ENCODE peak calls at places on chromosome 10, in five cellular contexts. Y, X, C, J and G are unnamed samples.

GRCh38 chr10:43203491-43204393 is 63.1 kb downstream of the RASGEF1A start:
- DNase-seq in X (peak), J (peak), Y (peak), C (peak), G (no peak)

GRCh38 chr10:124949543-124949942 is 7.6 kb downstream of the ZRANB1 start:
- DNase-seq in Y (no peak), C (peak), J (no peak), X (no peak), G (no peak)

GRCh38 chr10:125700355-125700911 is 17.5 kb upstream of the TEX36 start:
- DNase-seq in C (peak), Y (no peak), X (no peak), J (no peak), G (no peak)

GRCh38 chr10:78875932-78876331 is 192.8 kb upstream of the ZMIZ1 start:
- DNase-seq in J (no peak), Y (no peak), C (no peak), X (no peak), G (no peak)

GRCh38 chr10:46523881-46524470 is 32.5 kb downstream of the GPRIN2 start:
- DNase-seq in X (no peak), J (peak), Y (no peak), C (peak), G (no peak)

GRCh38 chr10:44986670-44987069 is 8.1 kb upstream of the DEPP1 start:
- DNase-seq in C (peak), J (no peak), Y (no peak), X (no peak), G (no peak)

GRCh38 chr10:28343987-28344895 is 41.4 kb upstream of the MPP7 start:
- DNase-seq in X (no peak), J (no peak), Y (no peak), C (no peak), G (no peak)

GRCh38 chr10:131477457-131478205 is 166.1 kb upstream of the TCERG1L start:
- DNase-seq in C (no peak), J (peak), Y (no peak), X (no peak), G (no peak)

GRCh38 chr10:29669149-29669548 is 34.4 kb upstream of the SVIL start:
- DNase-seq in C (peak), Y (no peak), J (no peak), X (no peak), G (no peak)

GRCh38 chr10:79331709-79332108 is 15.6 kb upstream of the PPIF start:
- DNase-seq in X (no peak), J (peak), Y (peak), C (peak), G (peak)

GRCh38 chr10:125262920-125263319 is 102.6 kb upstream of the CTBP2 start:
- DNase-seq in J (no peak), X (no peak), C (no peak), Y (no peak), G (no peak)

GRCh38 chr10:110843031-110843430 is 28.7 kb upstream of the PDCD4 start:
- DNase-seq in J (no peak), X (no peak), C (no peak), Y (peak), G (peak)

GRCh38 chr10:129964611-129965417 is 740 bp upstream of the EBF3 start:
- DNase-seq in X (no peak), Y (no peak), C (no peak), J (no peak), G (no peak)

GRCh38 chr10:93494494-93494893 is 1.9 kb upstream of the CEP55 start:
- DNase-seq in Y (no peak), X (no peak), C (no peak), J (no peak), G (no peak)

GRCh38 chr10:132690821-132691610 is 94.9 kb downstream of the NKX6-2 start:
- DNase-seq in Y (no peak), J (no peak), X (no peak), C (no peak), G (no peak)

GRCh38 chr10:90352288-90352687 is 505.6 kb downstream of the HTR7 start:
- DNase-seq in J (peak), C (peak), X (no peak), Y (no peak), G (no peak)

GRCh38 chr10:63986536-63986935 is 465.3 kb downstream of the REEP3 start:
- DNase-seq in J (no peak), C (no peak), X (no peak), Y (no peak), G (no peak)

GRCh38 chr10:80185522-80186299 is 19.6 kb downstream of the ANXA11 start:
- DNase-seq in J (no peak), C (peak), Y (no peak), X (no peak), G (no peak)

GRCh38 chr10:52956861-52957260 is 184.3 kb upstream of the MBL2 start:
- DNase-seq in J (no peak), Y (no peak), C (peak), X (no peak), G (no peak)

GRCh38 chr10:84825330-84825729 is 496.9 kb downstream of the CCSER2 start:
- DNase-seq in Y (no peak), X (no peak), C (peak), J (peak), G (no peak)

GRCh38 chr10:44888861-44889260 is 22.3 kb upstream of the TMEM72 start:
- DNase-seq in X (no peak), C (no peak), Y (no peak), J (no peak), G (no peak)

GRCh38 chr10:123318516-123318915 is 164.3 kb downstream of the BUB3 start:
- DNase-seq in X (no peak), Y (no peak), C (no peak), J (no peak), G (no peak)

GRCh38 chr10:101397140-101397539 is 43.2 kb downstream of the BTRC start:
- DNase-seq in J (peak), X (no peak), Y (peak), C (peak), G (no peak)

GRCh38 chr10:71980181-71981023 is 16.2 kb downstream of the CHST3 start:
- DNase-seq in C (peak), J (no peak), X (no peak), Y (no peak), G (no peak)

GRCh38 chr10:70753841-70754621 is 31.1 kb downstream of the TBATA start:
- DNase-seq in C (peak), Y (no peak), J (no peak), X (no peak), G (no peak)

GRCh38 chr10:132642732-132643008 is 105.1 kb downstream of the INPP5A start:
- DNase-seq in X (no peak), J (no peak), C (no peak), Y (no peak), G (no peak)

GRCh38 chr10:77844177-77844576 is 82.4 kb downstream of the DLG5 start:
- DNase-seq in J (no peak), X (no peak), C (no peak), Y (no peak), G (no peak)

GRCh38 chr10:551489-552252 is 137.8 kb downstream of the DIP2C start:
- DNase-seq in J (no peak), X (no peak), Y (no peak), C (no peak), G (no peak)

GRCh38 chr10:123529146-123529760 is 136.9 kb upstream of the GPR26 start:
- DNase-seq in X (no peak), Y (no peak), C (no peak), J (no peak), G (no peak)

GRCh38 chr10:100551231-100551630 is 15.5 kb downstream of the HIF1AN start:
- DNase-seq in Y (no peak), J (no peak), X (no peak), C (no peak), G (no peak)

GRCh38 chr10:15106352-15107013 is 9.3 kb downstream of the RPP38 start:
- DNase-seq in C (peak), J (peak), Y (peak), X (peak), G (peak)

GRCh38 chr10:63273575-63273974 is 140.4 kb downstream of the NRBF2 start:
- DNase-seq in X (no peak), C (peak), Y (peak), J (no peak), G (no peak)

GRCh38 chr10:35211390-35211789 is 84.7 kb downstream of the CREM start:
- DNase-seq in J (no peak), Y (no peak), X (no peak), C (peak), G (no peak)

GRCh38 chr10:130160775-130161174 is 24.6 kb downstream of the GLRX3 start:
- DNase-seq in X (no peak), J (no peak), C (no peak), Y (no peak), G (no peak)

GRCh38 chr10:73879296-73880173 is 5.2 kb upstream of the CAMK2G start:
- DNase-seq in X (peak), Y (peak), C (peak), J (peak), G (peak)

GRCh38 chr10:130326954-130327353 is 190.8 kb downstream of the GLRX3 start:
- DNase-seq in J (no peak), Y (no peak), C (no peak), X (no peak), G (no peak)

GRCh38 chr10:70695241-70696030 is 23.1 kb downstream of the ADAMTS14 start:
- DNase-seq in J (no peak), C (no peak), X (no peak), Y (no peak), G (no peak)

GRCh38 chr10:22003111-22003963 is at the start of gene DNAJC1:
- DNase-seq in X (peak), C (peak), Y (peak), J (peak), G (peak)

GRCh38 chr10:130109796-130110235 is 814 bp downstream of the C10orf143 start:
- DNase-seq in C (peak), Y (peak), J (peak), X (peak), G (peak)

GRCh38 chr10:88841316-88842111 is 10.1 kb downstream of the ANKRD22 start:
- DNase-seq in C (no peak), X (no peak), Y (no peak), J (no peak), G (no peak)

GRCh38 chr10:88840104-88840503 is 11.5 kb downstream of the ANKRD22 start:
- DNase-seq in J (no peak), Y (no peak), C (peak), X (no peak), G (no peak)

GRCh38 chr10:88835910-88836221 is 15.8 kb downstream of the ANKRD22 start:
- DNase-seq in Y (no peak), J (no peak), C (no peak), X (no peak), G (no peak)

GRCh38 chr10:88840881-88841280 is 10.8 kb downstream of the ANKRD22 start:
- DNase-seq in Y (no peak), C (no peak), X (no peak), J (no peak), G (no peak)

GRCh38 chr10:88838766-88839165 is 12.9 kb downstream of the ANKRD22 start:
- DNase-seq in Y (no peak), J (no peak), C (no peak), X (no peak), G (no peak)
- TF ChIP-seq CTCF in Y (no peak), J (no peak), C (no peak), X (no peak), G (no peak)

GRCh38 chr10:49161411-49161997 is 26.7 kb downstream of the TMEM273 start:
- DNase-seq in Y (no peak), C (peak), J (no peak), X (no peak), G (no peak)
- TF ChIP-seq CTCF in Y (no peak), C (peak), J (no peak), X (peak), G (no peak)

GRCh38 chr10:119289227-119289925 is 82.0 kb downstream of the GRK5 start:
- DNase-seq in Y (no peak), J (no peak), C (no peak), X (no peak), G (no peak)
- TF ChIP-seq CTCF in Y (no peak), J (no peak), C (no peak), X (no peak), G (no peak)

DNA sequence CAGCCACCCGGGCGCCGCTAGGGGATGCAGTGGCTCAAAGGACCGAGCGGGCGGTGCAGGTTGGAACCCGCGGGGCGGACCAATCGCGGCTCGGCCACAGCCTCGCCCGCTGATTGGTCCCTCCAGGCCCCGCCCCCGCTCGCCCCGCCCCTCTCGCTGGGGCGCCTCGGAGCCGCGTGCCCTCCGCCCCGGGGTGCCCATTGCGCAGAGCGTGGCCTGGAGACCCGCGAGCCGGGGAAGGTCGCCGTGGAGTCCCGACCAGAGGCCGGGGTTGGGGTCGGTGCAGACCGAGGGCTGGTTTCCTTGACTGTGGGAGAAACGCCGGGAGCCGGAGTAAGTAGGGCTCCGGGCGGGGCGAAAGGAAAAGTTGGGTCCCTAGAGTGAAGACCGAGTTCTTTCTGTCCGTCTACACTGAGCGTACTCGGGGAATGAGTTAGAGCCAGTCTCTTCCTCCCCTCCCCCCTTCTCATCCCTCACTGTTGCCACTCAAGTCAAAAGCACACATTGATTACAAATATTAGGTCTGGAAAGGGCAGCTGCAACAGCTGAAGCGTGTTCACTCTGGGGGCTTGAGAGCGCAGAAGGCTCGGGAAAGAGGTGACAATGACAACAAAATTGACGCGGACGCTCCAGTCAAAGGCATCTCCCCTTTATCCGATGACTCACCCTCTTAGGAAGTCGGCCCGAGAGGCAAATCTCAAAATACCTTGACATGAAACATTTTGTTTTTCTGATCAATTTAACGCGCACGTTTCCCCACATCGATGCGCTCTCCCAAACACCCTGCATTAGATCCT is 844 bp upstream of the GATA3 start:
- DNase-seq in J (peak), X (peak), C (peak), Y (peak), G (peak)
- TF ChIP-seq CTCF in J (peak), X (no peak), C (peak), Y (no peak), G (peak)